ENCODE peak calls at places on chromosomes 16 and 17, in eight cellular contexts. One of them, this sample, is unnamed.

GRCh38 chr16:4660454-4661007 is 32.8 kb upstream of the NUDT16L1 start:
- DNase-seq in keratinocyte: no peak
- DNase-seq in hepatocyte: peak; percentile 66
- DNase-seq in endothelial cell of umbilical vein: peak; percentile 19
- DNase-seq in H1: no peak
- DNase-seq in PC-9: no peak
- DNase-seq in PC-3: no peak
- DNase-seq in GM23338: no peak
- DNase-seq in this sample: peak; percentile 38

GRCh38 chr16:1533443-1533951 is at the start of gene TMEM204:
- DNase-seq in endothelial cell of umbilical vein: peak; percentile 83
- DNase-seq in GM23338: peak; percentile 33
- DNase-seq in H1: no peak
- DNase-seq in hepatocyte: no peak
- DNase-seq in PC-9: no peak
- DNase-seq in PC-3: no peak
- DNase-seq in keratinocyte: no peak
- DNase-seq in this sample: no peak

GRCh38 chr16:75116081-75116910 is at the start of gene LDHD:
- DNase-seq in GM23338: peak; percentile 78
- DNase-seq in endothelial cell of umbilical vein: peak; percentile 37
- DNase-seq in PC-9: peak; percentile 70
- DNase-seq in hepatocyte: peak; percentile 78
- DNase-seq in PC-3: peak; percentile 75
- DNase-seq in keratinocyte: no peak
- DNase-seq in H1: peak; percentile 63
- DNase-seq in this sample: no peak

GRCh38 chr17:2054262-2054739 is 602 bp upstream of the HIC1 start:
- DNase-seq in keratinocyte: no peak
- DNase-seq in GM23338: peak; percentile 57
- DNase-seq in PC-9: peak; percentile 56
- DNase-seq in PC-3: peak; percentile 33
- DNase-seq in hepatocyte: no peak
- DNase-seq in endothelial cell of umbilical vein: peak; percentile 58
- DNase-seq in H1: no peak
- DNase-seq in this sample: peak; percentile 81

GRCh38 chr17:50565559-50566350 is 5.2 kb downstream of the CACNA1G start:
- DNase-seq in GM23338: peak; percentile 80
- DNase-seq in hepatocyte: no peak
- DNase-seq in H1: no peak
- DNase-seq in endothelial cell of umbilical vein: no peak
- DNase-seq in PC-9: no peak
- DNase-seq in keratinocyte: no peak
- DNase-seq in PC-3: no peak
- DNase-seq in this sample: peak; percentile 50

GRCh38 chr17:35809855-35810461 is 674 bp downstream of the TAF15 start:
- DNase-seq in PC-3: no peak
- DNase-seq in H1: no peak
- DNase-seq in GM23338: no peak
- DNase-seq in hepatocyte: peak; percentile 66
- DNase-seq in PC-9: no peak
- DNase-seq in endothelial cell of umbilical vein: peak; percentile 49
- DNase-seq in keratinocyte: no peak
- DNase-seq in this sample: no peak

GRCh38 chr16:20515580-20516179 is 60.5 kb downstream of the ACSM2B start:
- DNase-seq in PC-3: no peak
- DNase-seq in PC-9: no peak
- DNase-seq in H1: no peak
- DNase-seq in GM23338: no peak
- DNase-seq in endothelial cell of umbilical vein: no peak
- DNase-seq in hepatocyte: peak; percentile 16
- DNase-seq in keratinocyte: no peak
- DNase-seq in this sample: no peak

GRCh38 chr17:50879086-50879485 is 12.9 kb upstream of the TOB1 start:
- DNase-seq in PC-9: no peak
- DNase-seq in GM23338: no peak
- DNase-seq in hepatocyte: no peak
- DNase-seq in PC-3: no peak
- DNase-seq in H1: no peak
- DNase-seq in endothelial cell of umbilical vein: no peak
- DNase-seq in keratinocyte: no peak
- DNase-seq in this sample: no peak

GRCh38 chr17:65914784-65915342 is 277.1 kb downstream of the CEP112 start:
- DNase-seq in PC-9: no peak
- DNase-seq in hepatocyte: no peak
- DNase-seq in endothelial cell of umbilical vein: peak; percentile 29
- DNase-seq in keratinocyte: no peak
- DNase-seq in GM23338: no peak
- DNase-seq in H1: no peak
- DNase-seq in PC-3: peak; percentile 31
- DNase-seq in this sample: no peak

GRCh38 chr17:81412490-81413093 is 17.3 kb downstream of the BAHCC1 start:
- DNase-seq in PC-3: no peak
- DNase-seq in endothelial cell of umbilical vein: peak; percentile 40
- DNase-seq in PC-9: no peak
- DNase-seq in hepatocyte: no peak
- DNase-seq in H1: no peak
- DNase-seq in keratinocyte: no peak
- DNase-seq in GM23338: no peak
- DNase-seq in this sample: no peak

GRCh38 chr16:11673091-11674000 is 5.1 kb downstream of the SNN start:
- DNase-seq in PC-3: no peak
- DNase-seq in keratinocyte: no peak
- DNase-seq in hepatocyte: no peak
- DNase-seq in H1: no peak
- DNase-seq in GM23338: no peak
- DNase-seq in endothelial cell of umbilical vein: no peak
- DNase-seq in PC-9: no peak
- DNase-seq in this sample: no peak

GRCh38 chr17:61251939-61252865 is 147.4 kb upstream of the TBX2 start:
- DNase-seq in GM23338: no peak
- DNase-seq in PC-9: no peak
- DNase-seq in keratinocyte: no peak
- DNase-seq in PC-3: no peak
- DNase-seq in endothelial cell of umbilical vein: peak; percentile 88
- DNase-seq in H1: no peak
- DNase-seq in hepatocyte: peak; percentile 87
- DNase-seq in this sample: no peak

GRCh38 chr17:68238894-68239293 is 8.9 kb upstream of the AMZ2 start:
- DNase-seq in PC-3: no peak
- DNase-seq in endothelial cell of umbilical vein: no peak
- DNase-seq in PC-9: no peak
- DNase-seq in GM23338: no peak
- DNase-seq in H1: no peak
- DNase-seq in hepatocyte: no peak
- DNase-seq in keratinocyte: no peak
- DNase-seq in this sample: no peak

GRCh38 chr17:69047368-69048263 is 13.1 kb downstream of the ABCA9 start:
- DNase-seq in PC-3: no peak
- DNase-seq in endothelial cell of umbilical vein: peak; percentile 99
- DNase-seq in GM23338: no peak
- DNase-seq in keratinocyte: no peak
- DNase-seq in PC-9: peak; percentile 68
- DNase-seq in H1: no peak
- DNase-seq in hepatocyte: peak; percentile 78
- DNase-seq in this sample: no peak

GRCh38 chr17:12900474-12900873 is 111.2 kb downstream of the ARHGAP44 start:
- DNase-seq in PC-9: no peak
- DNase-seq in keratinocyte: no peak
- DNase-seq in hepatocyte: no peak
- DNase-seq in GM23338: no peak
- DNase-seq in endothelial cell of umbilical vein: no peak
- DNase-seq in H1: no peak
- DNase-seq in PC-3: no peak
- DNase-seq in this sample: no peak

GRCh38 chr17:81424151-81424550 is 28.9 kb downstream of the BAHCC1 start:
- DNase-seq in hepatocyte: no peak
- DNase-seq in PC-3: no peak
- DNase-seq in PC-9: no peak
- DNase-seq in keratinocyte: no peak
- DNase-seq in H1: no peak
- DNase-seq in endothelial cell of umbilical vein: no peak
- DNase-seq in GM23338: no peak
- DNase-seq in this sample: no peak

GRCh38 chr16:54191163-54191562 is 95.4 kb downstream of the IRX3 start:
- DNase-seq in PC-9: no peak
- DNase-seq in H1: no peak
- DNase-seq in keratinocyte: no peak
- DNase-seq in PC-3: no peak
- DNase-seq in hepatocyte: no peak
- DNase-seq in endothelial cell of umbilical vein: no peak
- DNase-seq in GM23338: no peak
- DNase-seq in this sample: no peak
- H3K27ac ChIP-seq in PC-9: no peak overlapping the region
- H3K27ac ChIP-seq in H1: no peak overlapping the region
- H3K27ac ChIP-seq in keratinocyte: no peak overlapping the region
- H3K27ac ChIP-seq in PC-3: no peak overlapping the region
- H3K27ac ChIP-seq in hepatocyte: no peak overlapping the region
- H3K27ac ChIP-seq in endothelial cell of umbilical vein: no peak overlapping the region
- H3K27ac ChIP-seq in GM23338: no peak overlapping the region
- H3K27ac ChIP-seq in this sample: no peak overlapping the region

DNA sequence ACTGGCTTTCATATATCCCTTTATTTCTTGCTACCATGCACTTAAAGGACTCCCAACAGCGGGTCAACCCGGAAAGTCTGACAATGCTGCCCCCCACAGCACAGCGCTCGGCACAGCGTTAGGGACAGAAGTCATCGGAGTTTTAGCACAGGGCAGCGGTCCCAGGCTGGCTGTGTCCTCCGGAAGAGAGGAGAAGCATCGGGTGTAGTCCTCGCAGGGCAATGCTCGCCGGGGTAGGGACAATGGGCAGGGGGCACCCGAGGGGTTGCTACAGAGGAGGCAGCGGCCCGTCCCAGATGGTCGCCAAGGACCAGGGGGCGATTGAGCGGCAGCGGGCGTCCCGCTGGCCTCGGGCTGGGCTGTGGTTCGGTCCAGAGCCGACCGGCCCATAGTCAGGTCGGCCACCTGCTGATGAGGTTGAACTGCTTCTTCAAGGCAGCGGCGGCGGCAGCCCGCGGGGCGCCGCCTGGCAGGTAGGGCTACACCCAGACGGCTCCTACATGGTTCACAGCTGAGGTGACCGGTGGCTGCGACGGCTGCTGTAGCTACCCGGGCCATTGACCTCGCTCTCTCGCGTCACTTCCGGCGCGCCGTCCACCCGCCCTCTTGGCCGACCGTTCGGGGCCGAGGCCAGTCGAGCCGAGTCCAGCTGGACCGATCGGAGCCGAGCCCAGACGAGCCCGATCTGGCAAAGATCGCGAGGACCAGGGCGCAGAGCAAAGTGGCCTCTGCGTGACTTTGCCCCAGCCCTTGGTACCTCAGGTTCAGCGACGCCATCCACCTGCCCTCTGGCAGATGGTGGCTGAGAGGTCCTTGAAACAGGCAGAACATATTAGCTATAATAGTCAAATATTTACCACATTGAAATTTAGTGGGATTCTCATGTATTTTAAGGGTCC is 4.7 kb upstream of the LCMT1 start:
- DNase-seq in GM23338: peak; percentile 98
- DNase-seq in PC-9: peak; percentile 92
- DNase-seq in endothelial cell of umbilical vein: peak; percentile 89
- DNase-seq in H1: peak; percentile 73
- DNase-seq in hepatocyte: peak; percentile 96
- DNase-seq in PC-3: peak; percentile 80
- DNase-seq in keratinocyte: no peak
- DNase-seq in this sample: peak; percentile 53
- TF ChIP-seq EZH2 in GM23338: no peak
- TF ChIP-seq EZH2 in PC-9: no peak
- TF ChIP-seq EZH2 in endothelial cell of umbilical vein: no peak
- TF ChIP-seq EZH2 in H1: no peak
- TF ChIP-seq EZH2 in hepatocyte: no peak
- TF ChIP-seq EZH2 in PC-3: no peak
- TF ChIP-seq EZH2 in keratinocyte: no peak
- TF ChIP-seq EZH2 in this sample: no peak

DNA sequence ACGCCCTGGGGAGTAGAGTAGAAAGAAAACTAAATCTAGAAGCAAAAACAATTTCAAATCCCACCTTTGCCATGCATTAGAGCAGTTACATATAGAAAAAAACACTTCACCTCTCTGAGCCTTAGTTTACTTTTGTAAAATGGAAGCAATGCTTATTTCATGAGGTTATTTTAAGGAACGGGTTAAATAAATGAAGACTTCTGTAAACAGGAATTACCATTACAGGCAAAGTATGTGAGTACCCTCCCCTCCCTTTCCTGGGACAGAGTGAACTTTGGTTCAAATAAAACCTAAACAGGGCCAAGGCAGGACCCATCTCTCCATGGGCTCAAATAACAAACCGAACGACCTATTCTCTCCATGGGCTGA is 4.5 kb upstream of the KRT15 start:
- DNase-seq in PC-3: no peak
- DNase-seq in GM23338: no peak
- DNase-seq in hepatocyte: no peak
- DNase-seq in H1: no peak
- DNase-seq in endothelial cell of umbilical vein: no peak
- DNase-seq in PC-9: no peak
- DNase-seq in keratinocyte: no peak
- DNase-seq in this sample: no peak
- H3K4me1 ChIP-seq in PC-3: peaks cover 68% of the 10 kb centered on the region
- H3K4me1 ChIP-seq in GM23338: peaks cover 12% of the 10 kb centered on the region
- H3K4me1 ChIP-seq in hepatocyte: peaks cover 47% of the 10 kb centered on the region
- H3K4me1 ChIP-seq in H1: peaks cover 15% of the 10 kb centered on the region
- H3K4me1 ChIP-seq in endothelial cell of umbilical vein: peaks cover 27% of the 10 kb centered on the region
- H3K4me1 ChIP-seq in PC-9: peaks cover 66% of the 10 kb centered on the region
- H3K4me1 ChIP-seq in keratinocyte: peaks cover 57% of the 10 kb centered on the region
- H3K4me1 ChIP-seq in this sample: no peaks in the 10 kb centered on the region

GRCh38 chr17:75331671-75332070 is 42.4 kb upstream of the SLC25A19 start:
- DNase-seq in H1: no peak
- DNase-seq in keratinocyte: no peak
- DNase-seq in GM23338: no peak
- DNase-seq in PC-9: no peak
- DNase-seq in hepatocyte: no peak
- DNase-seq in endothelial cell of umbilical vein: no peak
- DNase-seq in PC-3: no peak
- DNase-seq in this sample: no peak
- H3K27ac ChIP-seq in H1: no peak overlapping the region
- H3K27ac ChIP-seq in keratinocyte: no peak overlapping the region
- H3K27ac ChIP-seq in GM23338: peak overlapping the region; percentile 24
- H3K27ac ChIP-seq in PC-9: no peak overlapping the region
- H3K27ac ChIP-seq in hepatocyte: no peak overlapping the region
- H3K27ac ChIP-seq in endothelial cell of umbilical vein: peak overlapping the region; percentile 3
- H3K27ac ChIP-seq in PC-3: no peak overlapping the region
- H3K27ac ChIP-seq in this sample: no peak overlapping the region